ENCODE peak calls at places on chromosomes 13 and 19, in five cellular contexts. E is HepG2, D is H1, U is GM12878, I is K562. H is an unnamed sample.

GRCh38 chr13:42484396-42484795 is 89.6 kb upstream of the TNFSF11 start:
- DNase-seq in E (no peak), D (no peak), U (no peak), I (no peak), H (no peak)

GRCh38 chr19:52188822-52189744 is 769 bp upstream of the PPP2R1A start:
- DNase-seq in E (no peak), D (peak), U (no peak), I (no peak), H (no peak)

GRCh38 chr19:14492756-14493337 is 3.1 kb downstream of the GIPC1 start:
- DNase-seq in E (no peak), D (no peak), U (no peak), I (no peak), H (no peak)

GRCh38 chr13:110916671-110917142 is 1.8 kb upstream of the ANKRD10 start:
- DNase-seq in E (no peak), D (no peak), U (no peak), I (no peak), H (no peak)

GRCh38 chr13:103883698-103884097 is 817.5 kb upstream of the SLC10A2 start:
- DNase-seq in E (no peak), D (no peak), U (no peak), I (no peak), H (no peak)

GRCh38 chr13:48580185-48580803 is 47.4 kb upstream of the RCBTB2 start:
- DNase-seq in E (peak), D (no peak), U (no peak), I (peak), H (peak)

GRCh38 chr13:51154029-51154555 is 43.0 kb upstream of the C13orf42 start:
- DNase-seq in E (no peak), D (no peak), U (no peak), I (peak), H (no peak)

GRCh38 chr13:80141114-80141849 is 199.6 kb downstream of the SPRY2 start:
- DNase-seq in E (no peak), D (no peak), U (no peak), I (no peak), H (no peak)

GRCh38 chr19:55082023-55082851 is 6.6 kb downstream of the EPS8L1 start:
- DNase-seq in E (no peak), D (no peak), U (no peak), I (peak), H (no peak)

GRCh38 chr19:48501446-48501960 is 10.1 kb downstream of the LMTK3 start:
- DNase-seq in E (peak), D (peak), U (peak), I (peak), H (no peak)

GRCh38 chr13:112711528-112712265 is 21.9 kb downstream of the ATP11A start:
- DNase-seq in E (peak), D (peak), U (no peak), I (peak), H (peak)

DNA sequence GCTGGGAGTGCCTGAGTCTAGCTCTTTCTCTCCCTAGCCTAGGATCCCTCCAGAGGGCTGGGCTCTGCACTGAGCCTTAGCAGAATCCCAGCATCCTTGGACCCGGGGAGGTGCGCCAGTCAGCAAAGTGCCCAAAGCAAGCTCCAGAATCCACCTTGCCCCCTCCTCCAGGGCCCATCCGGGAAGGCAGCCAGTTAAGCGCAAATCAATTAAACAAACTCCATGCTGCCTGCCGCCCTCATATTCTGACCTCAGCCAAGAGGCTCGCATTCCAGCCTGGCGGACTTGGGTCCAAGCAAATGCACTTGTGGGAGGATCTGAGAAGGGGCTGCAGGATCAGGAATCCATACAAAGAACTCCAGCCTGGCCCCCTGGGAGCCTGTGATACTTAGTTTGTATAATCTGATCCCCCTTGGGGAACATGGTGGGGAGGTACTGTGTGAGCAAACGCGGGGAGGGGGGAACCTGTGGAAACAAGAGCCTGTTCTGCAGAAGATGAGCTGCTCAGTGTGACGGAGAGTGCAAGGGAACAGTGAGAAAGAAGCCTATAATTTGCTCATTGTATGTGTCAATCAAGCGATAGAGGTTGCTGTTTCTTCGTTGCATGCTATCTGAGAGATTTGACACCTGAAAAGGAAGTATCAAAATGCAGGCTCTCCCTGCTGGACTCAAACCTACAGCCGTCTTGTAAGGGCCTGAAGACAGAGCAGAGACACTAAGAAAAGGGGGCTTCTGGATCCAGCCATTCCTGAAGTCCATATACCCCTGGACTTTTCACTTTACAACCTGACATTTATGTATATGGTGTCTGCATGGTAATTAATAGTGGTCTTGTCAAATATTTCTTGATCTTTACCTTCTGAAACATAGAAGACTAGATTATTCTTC is 29.4 kb downstream of the ZNRF4 start:
- DNase-seq in E (peak), D (no peak), U (no peak), I (no peak), H (no peak)
- TF ChIP-seq POLR2AphosphoS5 in E (no peak), D (no peak), U (no peak), I (no peak), H (no peak)

DNA sequence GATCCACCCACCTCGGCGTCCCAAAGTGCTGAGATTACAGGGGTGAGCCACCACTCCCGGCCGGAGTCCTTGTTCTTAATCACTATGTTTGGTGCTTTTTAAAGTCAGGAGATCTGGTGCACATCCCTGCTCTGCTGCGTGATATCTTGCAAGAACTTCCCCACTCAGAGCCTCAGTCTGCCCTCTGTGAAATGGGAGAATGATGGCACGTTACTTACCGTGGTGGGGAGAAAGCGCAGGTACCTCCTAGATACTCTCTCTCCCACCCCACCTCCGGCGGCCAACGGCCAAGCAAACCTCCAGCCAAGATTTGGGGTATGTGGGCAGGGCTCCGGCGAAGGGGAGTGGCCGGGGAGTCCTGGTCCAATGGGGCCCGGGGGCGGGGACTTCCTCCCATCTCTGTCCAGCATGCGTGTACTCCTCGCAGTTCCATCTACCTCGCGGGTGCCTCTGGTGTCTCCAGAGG is at the start of gene RYR1:
- DNase-seq in E (no peak), D (no peak), U (no peak), I (peak), H (peak)
- TF ChIP-seq SP1 in E (no peak), D (peak), U (no peak), I (peak), H (no peak)

DNA sequence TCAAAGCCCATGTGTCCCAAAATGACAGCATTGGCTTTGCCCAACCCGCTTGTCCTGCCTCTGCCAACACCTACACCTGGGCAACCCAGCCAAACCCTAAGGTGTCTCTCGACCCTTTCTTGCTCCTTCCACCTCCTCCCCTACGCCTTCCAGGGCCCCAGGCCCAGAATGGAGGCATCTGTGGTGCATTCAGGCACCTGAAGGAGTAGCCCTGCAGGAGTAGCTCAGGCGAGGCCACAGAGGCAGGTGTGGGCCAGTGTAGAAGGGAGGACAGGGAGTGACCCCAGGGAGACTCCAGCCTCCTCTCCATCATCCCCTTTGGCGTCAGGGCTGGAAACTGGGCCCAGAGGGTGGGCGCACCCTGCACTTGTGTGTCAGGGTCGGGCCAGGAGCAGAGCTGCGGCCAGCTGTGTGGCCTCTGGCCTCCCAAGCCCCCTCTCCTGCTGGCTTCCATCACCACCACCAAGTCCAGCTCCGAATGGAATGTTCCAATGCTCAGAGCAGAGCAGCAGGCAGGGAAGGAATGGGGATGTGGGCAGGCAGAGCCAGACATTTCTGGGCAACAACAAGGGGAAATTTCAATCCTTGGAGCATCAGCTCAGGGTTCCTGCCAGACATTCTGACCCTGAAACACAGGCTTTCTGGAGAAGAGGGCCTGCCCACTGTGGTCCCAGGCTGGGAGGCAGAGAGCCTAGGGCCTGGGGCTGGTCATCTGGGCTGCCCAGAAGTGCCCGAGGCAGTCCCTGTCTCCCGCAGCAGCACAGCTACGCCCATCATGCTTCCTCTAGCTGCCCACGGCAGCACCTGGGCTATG is 16.4 kb downstream of the PLEKHF1 start:
- DNase-seq in E (no peak), D (no peak), U (no peak), I (no peak), H (no peak)
- TF ChIP-seq POLR2AphosphoS5 in E (no peak), D (no peak), U (no peak), I (no peak), H (no peak)

GRCh38 chr19:34336781-34337271 is 28.2 kb upstream of the GPI start:
- DNase-seq in E (no peak), D (no peak), U (no peak), I (peak), H (peak)
- TF ChIP-seq SP1 in E (no peak), D (no peak), U (no peak), I (no peak), H (no peak)

GRCh38 chr13:107138468-107138867 is 570.5 kb upstream of the ARGLU1 start:
- DNase-seq in E (no peak), D (no peak), U (no peak), I (no peak), H (no peak)

GRCh38 chr13:107141767-107142166 is 573.8 kb upstream of the ARGLU1 start:
- DNase-seq in E (no peak), D (no peak), U (no peak), I (no peak), H (no peak)

GRCh38 chr13:107133950-107134349 is 566.0 kb upstream of the ARGLU1 start:
- DNase-seq in E (no peak), D (no peak), U (no peak), I (no peak), H (no peak)

GRCh38 chr13:107144432-107144831 is 576.5 kb upstream of the ARGLU1 start:
- DNase-seq in E (no peak), D (no peak), U (no peak), I (no peak), H (no peak)

DNA sequence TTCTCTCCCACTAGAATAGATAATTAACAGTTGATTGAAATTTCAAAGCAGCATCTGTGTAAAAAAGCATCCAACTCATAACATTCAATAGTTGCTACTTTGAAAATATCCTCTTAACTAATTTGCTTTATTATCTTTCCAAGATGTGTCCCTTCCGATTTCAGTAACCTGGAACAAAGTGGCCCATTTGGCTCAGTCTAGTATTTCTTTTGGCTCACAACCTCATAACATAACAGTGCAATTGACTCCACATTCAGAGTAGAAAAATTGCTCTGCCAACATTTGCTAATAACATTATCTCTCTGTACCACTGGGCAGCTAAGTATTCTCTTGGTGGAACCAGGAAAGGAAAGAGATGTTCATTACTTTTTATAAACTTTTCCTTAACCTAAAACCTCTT is 571.0 kb upstream of the ARGLU1 start:
- DNase-seq in E (no peak), D (no peak), U (no peak), I (no peak), H (no peak)
- TF ChIP-seq POLR2AphosphoS5 in E (no peak), D (no peak), U (no peak), I (no peak), H (no peak)

DNA sequence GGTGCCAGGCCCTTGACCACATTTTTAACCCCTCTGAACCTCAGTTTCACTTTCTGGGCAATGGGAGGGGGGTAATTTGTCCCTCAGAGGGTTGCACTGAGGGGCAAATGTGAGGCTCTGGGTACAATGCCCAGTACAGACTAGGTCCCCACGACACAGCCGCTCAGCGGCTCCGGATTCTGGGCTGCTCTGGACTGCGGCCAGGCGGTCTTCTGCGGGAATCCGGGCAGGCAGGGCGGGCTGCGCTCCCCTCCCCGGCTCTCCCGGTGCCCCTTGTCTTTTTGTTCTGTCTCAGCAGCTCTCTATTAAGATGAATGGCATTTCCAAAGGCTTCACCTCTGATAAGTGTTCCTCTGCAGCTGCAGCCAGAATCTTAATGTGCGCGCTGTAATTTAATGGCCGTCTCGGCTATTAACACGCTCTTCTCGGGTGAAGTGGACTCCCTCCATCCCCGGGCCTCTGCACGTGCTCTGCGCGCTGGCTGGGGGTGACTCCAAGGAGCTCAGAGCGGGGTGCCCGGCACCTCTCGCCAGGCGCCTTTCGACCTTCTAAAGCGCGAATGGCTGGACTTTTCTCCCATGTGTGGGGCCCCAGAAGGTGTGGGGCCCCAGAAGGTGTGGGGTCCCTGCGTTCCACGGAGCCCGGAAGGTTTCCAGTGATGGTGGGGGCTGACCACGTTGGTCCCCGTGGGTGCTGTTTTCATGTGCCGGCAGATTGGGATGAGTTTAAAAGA is 3.5 kb upstream of the ALOX5AP start:
- DNase-seq in E (no peak), D (no peak), U (no peak), I (no peak), H (no peak)
- TF ChIP-seq SP1 in E (no peak), D (no peak), U (no peak), I (no peak), H (no peak)

DNA sequence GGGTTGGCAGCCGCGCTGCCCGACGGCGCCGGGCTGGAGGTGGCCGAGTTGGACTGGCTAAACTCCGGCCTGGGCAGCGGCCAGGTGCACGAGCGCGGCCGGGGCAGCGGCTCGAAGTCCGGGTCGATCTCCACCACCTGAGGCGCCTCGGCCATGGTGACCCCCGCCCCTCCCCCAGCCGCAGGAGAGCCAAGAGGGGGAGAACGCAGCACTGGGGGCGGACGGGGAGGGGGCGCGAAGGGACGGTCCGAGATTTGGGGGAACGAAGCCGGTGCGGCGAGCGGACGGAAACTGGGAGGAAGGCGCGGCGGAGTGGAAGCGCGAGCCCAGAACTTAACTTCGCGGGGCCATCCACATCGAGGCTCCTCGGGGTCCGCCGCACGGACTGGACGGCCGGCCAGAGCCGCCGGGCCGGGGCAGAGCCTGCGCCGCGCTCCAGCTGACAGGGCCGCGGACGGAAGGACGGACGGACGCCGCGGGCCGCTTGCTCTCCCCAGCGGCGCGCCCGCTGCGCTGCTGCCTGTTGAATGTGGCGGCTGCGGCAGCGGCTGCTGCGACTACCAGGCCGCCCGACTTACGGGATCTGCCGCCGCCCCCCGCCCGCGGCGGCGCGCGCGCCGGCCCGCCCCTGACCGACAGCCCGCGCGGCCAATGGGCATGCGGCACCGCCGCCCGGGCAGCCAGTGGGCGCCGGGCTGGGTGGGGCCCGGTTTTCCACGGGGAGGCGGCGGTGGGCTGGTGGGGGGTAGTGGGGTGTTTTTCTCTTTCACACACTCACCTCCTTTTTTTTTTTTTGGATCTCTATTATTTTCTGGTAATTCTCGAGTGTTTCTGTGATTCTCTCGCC is at the start of gene FOXO1:
- DNase-seq in E (peak), D (no peak), U (no peak), I (peak), H (peak)
- TF ChIP-seq POLR2AphosphoS5 in E (peak), D (peak), U (peak), I (no peak), H (peak)

H was measured in HCT116.